ENCODE peak calls at places on chromosome 20, in six cellular contexts. C, I, G, T, Q and A are unnamed samples.

GRCh38 chr20:45752747-45753146 is 30.6 kb downstream of the SPINT4 start:
- DNase-seq in T (no peak), C (no peak), G (no peak), I (no peak), Q (no peak), A (no peak)

GRCh38 chr20:35273449-35274171 is 4.3 kb downstream of the MMP24OS start:
- DNase-seq in G (no peak), T (no peak), Q (no peak), C (no peak), I (no peak), A (no peak)

GRCh38 chr20:51660741-51661608 is 107.2 kb downstream of the ATP9A start:
- DNase-seq in T (no peak), Q (no peak), I (no peak), C (no peak), G (peak; percentile 78), A (peak; percentile 49)

GRCh38 chr20:31604567-31605030 is 490 bp upstream of the ID1 start:
- DNase-seq in G (no peak), T (no peak), Q (no peak), I (no peak), C (no peak), A (no peak)

GRCh38 chr20:22333885-22334545 is 250.4 kb downstream of the FOXA2 start:
- DNase-seq in Q (no peak), G (peak; percentile 74), C (no peak), T (peak; percentile 25), I (no peak), A (peak; percentile 11)

GRCh38 chr20:59121714-59122376 is 41.8 kb upstream of the ZNF831 start:
- DNase-seq in G (no peak), Q (no peak), I (no peak), C (no peak), T (no peak), A (no peak)

GRCh38 chr20:58309607-58310290 is at the start of gene RAB22A:
- DNase-seq in Q (peak; percentile 70), T (peak; percentile 86), G (peak; percentile 78), I (peak; percentile 92), C (peak; percentile 87), A (peak; percentile 25)

GRCh38 chr20:33666293-33667244 is at the start of gene ACTL10:
- DNase-seq in I (peak; percentile 98), Q (peak; percentile 97), C (peak; percentile 100), T (peak; percentile 98), G (peak; percentile 99), A (peak; percentile 88)

GRCh38 chr20:59831024-59831900 is 102.2 kb downstream of the SYCP2 start:
- DNase-seq in I (no peak), T (peak; percentile 9), Q (peak; percentile 45), C (no peak), G (no peak), A (no peak)

GRCh38 chr20:56166781-56167465 is 81.6 kb upstream of the MC3R start:
- DNase-seq in G (no peak), I (no peak), T (no peak), Q (no peak), C (no peak), A (no peak)

GRCh38 chr20:20407891-20408805 is 40.2 kb downstream of the INSM1 start:
- DNase-seq in G (peak; percentile 28), T (no peak), C (no peak), I (no peak), Q (no peak), A (no peak)

GRCh38 chr20:23669327-23669726 is 19.5 kb downstream of the CST4 start:
- DNase-seq in C (no peak), Q (no peak), I (no peak), G (no peak), T (no peak), A (no peak)

GRCh38 chr20:2373098-2373497 is 7.6 kb upstream of the TGM6 start:
- DNase-seq in G (no peak), T (no peak), C (no peak), Q (no peak), I (no peak), A (no peak)

GRCh38 chr20:2206957-2207769 is 88.6 kb upstream of the TGM3 start:
- DNase-seq in Q (peak; percentile 64), T (peak; percentile 69), I (peak; percentile 87), G (peak; percentile 54), C (peak; percentile 74), A (no peak)

GRCh38 chr20:3777726-3778629 is 3.3 kb downstream of the SPEF1 start:
- DNase-seq in I (peak; percentile 89), G (peak; percentile 44), T (peak; percentile 77), C (peak; percentile 85), Q (no peak), A (no peak)

GRCh38 chr20:63972312-63973159 is 2.8 kb upstream of the ZNF512B start:
- DNase-seq in G (peak; percentile 19), I (peak; percentile 66), T (peak; percentile 29), C (no peak), Q (no peak), A (no peak)

GRCh38 chr20:59398552-59399265 is 98.3 kb downstream of the EDN3 start:
- DNase-seq in I (no peak), G (no peak), Q (no peak), C (no peak), T (no peak), A (no peak)

GRCh38 chr20:22223251-22223650 is 361.1 kb downstream of the FOXA2 start:
- DNase-seq in Q (no peak), C (no peak), I (no peak), T (no peak), G (no peak), A (no peak)

GRCh38 chr20:36305602-36306556 is at the start of gene DLGAP4:
- DNase-seq in T (no peak), Q (no peak), C (no peak), G (no peak), I (no peak), A (no peak)

GRCh38 chr20:54794874-54795273 is 319.5 kb downstream of the DOK5 start:
- DNase-seq in I (no peak), C (no peak), Q (no peak), T (no peak), G (no peak), A (no peak)

GRCh38 chr20:3042621-3043020 is 801 bp upstream of the GNRH2 start:
- DNase-seq in C (peak; percentile 85), G (no peak), Q (no peak), I (no peak), T (peak; percentile 62), A (no peak)

GRCh38 chr20:23800865-23801264 is 25.7 kb downstream of the CST2 start:
- DNase-seq in I (no peak), Q (no peak), C (no peak), T (no peak), G (no peak), A (no peak)

GRCh38 chr20:58524814-58525213 is 9.6 kb upstream of the APCDD1L start:
- DNase-seq in I (no peak), Q (no peak), T (no peak), C (no peak), G (peak; percentile 94), A (no peak)

GRCh38 chr20:10984294-10984693 is 310.5 kb upstream of the JAG1 start:
- DNase-seq in C (no peak), Q (no peak), T (no peak), I (no peak), G (no peak), A (no peak)

GRCh38 chr20:31698803-31699718 is 23.6 kb downstream of the BCL2L1 start:
- DNase-seq in Q (no peak), T (no peak), I (no peak), G (peak; percentile 97), C (peak; percentile 86), A (peak; percentile 89)

GRCh38 chr20:50305636-50306477 is 115.2 kb downstream of the CEBPB start:
- DNase-seq in C (peak; percentile 87), I (no peak), T (no peak), Q (no peak), G (peak; percentile 73), A (no peak)
- H3K4me3 ChIP-seq in C (no peak overlapping the region), I (no peak overlapping the region), T (no peak overlapping the region), Q (no peak overlapping the region), G (no peak overlapping the region), A (no peak overlapping the region)

GRCh38 chr20:41364967-41365765 is 1.5 kb downstream of the EMILIN3 start:
- DNase-seq in C (no peak), I (no peak), G (no peak), T (no peak), Q (no peak), A (no peak)

GRCh38 chr20:41367393-41367695 is 726 bp upstream of the EMILIN3 start:
- DNase-seq in I (no peak), Q (no peak), C (no peak), T (no peak), G (no peak), A (no peak)

GRCh38 chr20:41367956-41368355 is 1.3 kb upstream of the EMILIN3 start:
- DNase-seq in G (no peak), C (no peak), T (no peak), Q (no peak), I (no peak), A (no peak)

GRCh38 chr20:41365785-41366545 is 653 bp downstream of the EMILIN3 start:
- DNase-seq in C (no peak), I (no peak), G (no peak), T (no peak), Q (no peak), A (no peak)

GRCh38 chr20:41366546-41367392 is at the start of gene EMILIN3:
- DNase-seq in I (no peak), G (no peak), Q (no peak), T (no peak), C (no peak), A (no peak)
- H3K4me3 ChIP-seq in I (peak within 1 kb of the TSS; percentile 43), G (peak within 1 kb of the TSS; percentile 18), Q (peak within 1 kb of the TSS; percentile 21), T (peak within 1 kb of the TSS; percentile 64), C (peak within 1 kb of the TSS; percentile 44), A (peak within 1 kb of the TSS; percentile 36)

GRCh38 chr20:17225891-17226409 is 890 bp upstream of the PCSK2 start:
- DNase-seq in T (no peak), I (no peak), C (no peak), G (no peak), Q (peak; percentile 48), A (no peak)
- H3K4me3 ChIP-seq in T (peak overlapping the region; percentile 56), I (peak overlapping the region; percentile 17), C (peak overlapping the region; percentile 50), G (no peak overlapping the region), Q (peak overlapping the region; percentile 26), A (peak overlapping the region; percentile 39)

GRCh38 chr20:61819484-61819846 is 246.2 kb downstream of the TAF4 start:
- DNase-seq in T (no peak), I (no peak), Q (no peak), G (no peak), C (no peak), A (no peak)

GRCh38 chr20:61817061-61817460 is 248.6 kb downstream of the TAF4 start:
- DNase-seq in I (peak; percentile 28), G (no peak), Q (no peak), C (no peak), T (no peak), A (no peak)

GRCh38 chr20:61818746-61819483 is 246.8 kb downstream of the TAF4 start:
- DNase-seq in T (no peak), G (no peak), I (peak; percentile 42), Q (no peak), C (no peak), A (no peak)

GRCh38 chr20:61816606-61817005 is 249.1 kb downstream of the TAF4 start:
- DNase-seq in T (no peak), C (no peak), G (no peak), Q (no peak), I (peak; percentile 33), A (no peak)

DNA sequence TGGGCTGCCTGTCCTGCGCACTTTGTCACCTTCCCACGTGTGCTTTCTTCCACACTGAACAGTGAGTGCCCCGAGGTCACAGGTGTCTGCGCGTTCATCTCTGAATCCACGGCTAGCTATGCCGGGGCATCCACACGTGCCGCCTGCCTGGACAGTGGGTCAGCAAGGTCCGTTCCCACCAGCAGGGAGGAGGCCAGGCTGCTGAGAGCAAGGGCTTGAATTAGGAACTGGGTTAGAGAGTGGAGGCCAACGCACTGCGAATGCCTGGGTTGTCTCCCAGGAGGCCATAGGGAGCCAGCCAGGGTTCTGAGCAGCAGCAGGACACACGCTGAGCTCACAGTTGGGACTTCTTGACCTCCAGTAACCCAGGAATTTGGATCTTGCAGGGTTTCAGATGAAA is 248.1 kb downstream of the TAF4 start:
- DNase-seq in C (no peak), T (no peak), I (peak; percentile 36), Q (no peak), G (no peak), A (no peak)
- H3K4me3 ChIP-seq in C (no peak overlapping the region), T (no peak overlapping the region), I (no peak overlapping the region), Q (no peak overlapping the region), G (no peak overlapping the region), A (no peak overlapping the region)